ENCODE peak calls at places on chromosomes 11 and 22, in eight cellular contexts. G is IMR-90, K is mammary epithelial cell, T is fibroblast of lung, W is SK-N-SH, R is H1, V is mesenchymal stem cell, X is astrocyte. B is an unnamed sample.

GRCh38 chr11:112784323-112785073 is 176.7 kb upstream of the NCAM1 start:
- DNase-seq in W (peak; percentile 84), G (no peak), V (peak; percentile 2), R (no peak), X (peak; percentile 94), T (peak; percentile 11), K (no peak), B (peak; percentile 40)

GRCh38 chr22:25623310-25623734 is 58.8 kb downstream of the GRK3 start:
- DNase-seq in X (no peak), K (peak; percentile 39), T (no peak), W (no peak), G (no peak), V (no peak), R (no peak), B (no peak)

GRCh38 chr11:102111787-102112653 is 1.8 kb downstream of the YAP1 start:
- DNase-seq in T (peak; percentile 93), G (peak; percentile 94), W (no peak), R (peak; percentile 7), K (peak; percentile 93), V (peak; percentile 91), X (peak; percentile 89), B (peak; percentile 92)

GRCh38 chr22:38965614-38966378 is 8.4 kb downstream of the APOBEC3A start:
- DNase-seq in K (no peak), R (no peak), V (no peak), G (no peak), X (no peak), T (no peak), W (no peak), B (no peak)

GRCh38 chr11:2280208-2280607 is 9.8 kb upstream of the ASCL2 start:
- DNase-seq in G (no peak), X (no peak), K (no peak), T (no peak), W (no peak), V (no peak), R (no peak), B (no peak)

GRCh38 chr11:73286240-73286810 is 14.2 kb downstream of the P2RY6 start:
- DNase-seq in K (no peak), T (no peak), V (no peak), W (no peak), G (no peak), X (no peak), R (no peak), B (no peak)

GRCh38 chr11:56740107-56740506 is 8.4 kb downstream of the OR9G4 start:
- DNase-seq in W (no peak), V (no peak), X (no peak), K (peak; percentile 1), R (no peak), G (no peak), T (no peak), B (no peak)

GRCh38 chr11:66126064-66126463 is 56.0 kb downstream of the PACS1 start:
- DNase-seq in W (no peak), K (peak; percentile 37), R (no peak), T (no peak), G (no peak), X (no peak), V (no peak), B (no peak)

GRCh38 chr11:35364101-35364780 is 55.1 kb downstream of the SLC1A2 start:
- DNase-seq in V (peak; percentile 77), K (peak; percentile 85), T (peak; percentile 88), R (no peak), G (peak; percentile 86), X (peak; percentile 90), W (no peak), B (peak; percentile 97)

GRCh38 chr22:32932176-32932575 is 126.0 kb downstream of the SYN3 start:
- DNase-seq in W (no peak), G (peak; percentile 56), K (peak; percentile 73), V (peak; percentile 46), X (peak; percentile 10), R (no peak), T (peak; percentile 51), B (peak; percentile 65)

GRCh38 chr11:92888701-92889100 is 80.8 kb upstream of the MTNR1B start:
- DNase-seq in K (no peak), G (no peak), T (no peak), R (no peak), X (no peak), W (no peak), V (no peak), B (no peak)

GRCh38 chr22:24181088-24181995 is at the start of gene SUSD2:
- DNase-seq in X (no peak), W (no peak), K (no peak), V (peak; percentile 31), R (no peak), G (no peak), T (no peak), B (no peak)

GRCh38 chr22:29260601-29261315 is 7.0 kb downstream of the RHBDD3 start:
- DNase-seq in R (no peak), V (no peak), K (no peak), W (peak; percentile 39), X (no peak), G (no peak), T (no peak), B (peak; percentile 7)

GRCh38 chr11:69205929-69206612 is 50.3 kb downstream of the SMIM38 start:
- DNase-seq in X (no peak), K (no peak), G (no peak), W (no peak), R (no peak), T (no peak), V (no peak), B (no peak)

GRCh38 chr22:37418627-37419369 is 8.5 kb downstream of the ELFN2 start:
- DNase-seq in K (no peak), G (no peak), V (no peak), W (no peak), X (no peak), R (no peak), T (no peak), B (no peak)

GRCh38 chr11:120863359-120863758 is 160.5 kb upstream of the TBCEL start:
- DNase-seq in G (peak; percentile 15), R (no peak), T (no peak), X (peak; percentile 39), K (peak; percentile 47), V (peak; percentile 14), W (no peak), B (peak; percentile 84)

GRCh38 chr11:92796744-92797143 is 172.7 kb upstream of the MTNR1B start:
- DNase-seq in X (no peak), V (no peak), G (no peak), T (no peak), K (no peak), R (no peak), W (no peak), B (no peak)

GRCh38 chr11:44631831-44632230 is 66.4 kb downstream of the CD82 start:
- DNase-seq in V (no peak), W (no peak), K (no peak), X (no peak), R (no peak), G (no peak), T (no peak), B (no peak)

GRCh38 chr11:102304686-102305085 is 12.6 kb upstream of the BIRC3 start:
- DNase-seq in G (no peak), R (no peak), V (no peak), T (no peak), K (no peak), X (no peak), W (no peak), B (no peak)

GRCh38 chr11:707817-708420 is 1.9 kb downstream of the EPS8L2 start:
- DNase-seq in R (no peak), G (no peak), K (peak; percentile 24), T (no peak), X (no peak), V (no peak), W (peak; percentile 37), B (no peak)

GRCh38 chr11:96000064-96000463 is 76.2 kb upstream of the MTMR2 start:
- DNase-seq in T (peak; percentile 66), K (no peak), X (no peak), V (no peak), G (no peak), W (no peak), R (no peak), B (peak; percentile 34)
- H3K9ac ChIP-seq in T (no peak overlapping the region), K (peak overlapping the region; percentile 28), X (peak overlapping the region; percentile 40), V (peak overlapping the region; percentile 88), G (no peak overlapping the region), W (no peak overlapping the region), R (no peak overlapping the region), B (peak overlapping the region; percentile 63)

GRCh38 chr11:61670626-61671025 is 9.6 kb upstream of the DAGLA start:
- DNase-seq in X (no peak), K (no peak), V (no peak), G (no peak), R (no peak), T (no peak), W (no peak), B (no peak)
- H3K4me2 ChIP-seq in X (no peak overlapping the region), K (no peak overlapping the region), V (no peak overlapping the region), G (no peak overlapping the region), R (no peak overlapping the region), T (no peak overlapping the region), W (no peak overlapping the region), B (no peak overlapping the region)

DNA sequence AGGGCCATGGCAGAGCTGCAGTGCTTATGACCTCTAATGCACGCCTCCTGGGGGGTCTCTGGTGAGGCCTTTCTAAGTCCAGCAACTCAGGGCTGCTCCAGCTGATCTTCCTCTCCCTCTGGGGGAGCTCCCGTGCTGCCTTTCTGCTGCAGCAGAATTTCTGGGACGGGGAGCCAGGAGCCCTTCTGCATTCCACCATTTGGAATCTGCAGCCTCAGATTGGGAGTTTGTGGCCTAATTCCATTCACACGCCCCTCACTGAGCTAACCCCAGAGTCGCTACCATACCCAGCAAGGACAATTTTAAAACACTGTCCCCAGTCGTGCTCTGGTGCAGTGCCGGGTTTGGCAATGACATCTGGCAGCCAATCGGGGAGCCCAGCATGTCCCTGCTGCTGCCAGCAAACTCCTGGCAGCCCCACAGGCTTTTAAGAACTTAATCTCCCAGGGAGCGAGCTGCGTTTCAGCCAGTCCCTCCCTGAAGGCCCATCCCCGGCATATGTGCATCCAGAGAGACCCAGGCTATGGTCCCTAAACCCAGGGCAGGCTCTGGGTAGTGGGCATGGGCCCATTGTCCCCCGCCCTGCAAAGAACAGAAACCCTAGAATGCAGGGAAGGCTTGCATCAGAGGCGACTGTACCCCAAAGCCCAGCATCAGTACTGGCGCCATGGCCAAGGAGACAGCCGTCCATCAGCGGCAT is 4.7 kb downstream of the SHANK2 start:
- DNase-seq in V (peak; percentile 26), X (no peak), G (no peak), R (no peak), K (no peak), T (no peak), W (no peak), B (no peak)
- H3K9ac ChIP-seq in V (no peak overlapping the region), X (no peak overlapping the region), G (no peak overlapping the region), R (no peak overlapping the region), K (no peak overlapping the region), T (no peak overlapping the region), W (no peak overlapping the region), B (no peak overlapping the region)

DNA sequence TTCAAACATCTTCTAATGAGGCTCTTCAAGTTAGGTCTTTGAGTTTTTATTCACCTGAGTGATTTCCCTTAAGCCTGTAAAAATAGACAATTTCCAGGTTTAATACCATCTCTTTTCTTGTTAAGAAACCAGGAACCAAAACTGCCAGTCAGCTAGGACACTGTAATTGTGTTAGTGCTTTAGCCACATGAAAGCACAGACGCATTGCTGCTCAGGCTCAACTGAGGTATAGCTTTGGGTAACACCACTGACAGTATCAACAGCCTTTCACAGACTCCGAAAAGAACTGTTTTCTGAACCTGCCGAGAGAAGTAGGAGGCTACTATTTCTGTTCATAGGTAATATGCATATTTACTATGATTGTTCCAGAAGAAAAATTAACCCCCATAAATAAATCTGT is 768.7 kb downstream of the ETS1 start:
- DNase-seq in V (no peak), T (no peak), W (no peak), R (no peak), G (no peak), K (no peak), X (no peak), B (no peak)
- H3K4me2 ChIP-seq in V (no peak overlapping the region), T (no peak overlapping the region), W (no peak overlapping the region), R (no peak overlapping the region), G (no peak overlapping the region), K (no peak overlapping the region), X (no peak overlapping the region), B (no peak overlapping the region)

GRCh38 chr11:67291481-67292381 is 2.6 kb downstream of the ANKRD13D start:
- DNase-seq in V (no peak), R (no peak), T (no peak), G (no peak), W (no peak), K (no peak), X (no peak), B (no peak)
- H3K9ac ChIP-seq in V (peak overlapping the region; percentile 14), R (no peak overlapping the region), T (no peak overlapping the region), G (no peak overlapping the region), W (no peak overlapping the region), K (no peak overlapping the region), X (no peak overlapping the region), B (no peak overlapping the region)